ENCODE peak calls at places on chromosome 12, in nine cellular contexts. One of them, this sample, is unnamed.

GRCh38 chr12:11500222-11500860 is 105.0 kb upstream of the PRB2 start:
- DNase-seq in stimulated activated CD4-positive, alpha-beta T cell treated with anti-CD3 and anti-CD28 coated beads, Interleukin-1b, Interleukin-23, amount 100 ng/mL, for 1 hour: peak; percentile 34
- DNase-seq in HFFc6: no peak
- DNase-seq in cerebellar cortex: no peak
- DNase-seq in RPMI8226: peak; percentile 62
- DNase-seq in T1000: peak; percentile 72
- DNase-seq in retinal pigment epithelial cell: no peak
- DNase-seq in stimulated activated CD8-positive, alpha-beta memory T cell treated with anti-CD3 and anti-CD28 coated beads, Interleukin-4, amount 100 ng/mL, for 24 hours: peak; percentile 57
- DNase-seq in GDM1: peak; percentile 41
- DNase-seq in this sample: peak; percentile 22

GRCh38 chr12:95083938-95084337 is 10.5 kb upstream of the NR2C1 start:
- DNase-seq in stimulated activated CD4-positive, alpha-beta T cell treated with anti-CD3 and anti-CD28 coated beads, Interleukin-1b, Interleukin-23, amount 100 ng/mL, for 1 hour: no peak
- DNase-seq in HFFc6: peak; percentile 48
- DNase-seq in cerebellar cortex: peak; percentile 90
- DNase-seq in RPMI8226: no peak
- DNase-seq in T1000: no peak
- DNase-seq in retinal pigment epithelial cell: no peak
- DNase-seq in stimulated activated CD8-positive, alpha-beta memory T cell treated with anti-CD3 and anti-CD28 coated beads, Interleukin-4, amount 100 ng/mL, for 24 hours: no peak
- DNase-seq in GDM1: no peak
- DNase-seq in this sample: peak; percentile 38

GRCh38 chr12:11798856-11799530 is 149.5 kb downstream of the ETV6 start:
- DNase-seq in stimulated activated CD4-positive, alpha-beta T cell treated with anti-CD3 and anti-CD28 coated beads, Interleukin-1b, Interleukin-23, amount 100 ng/mL, for 1 hour: no peak
- DNase-seq in HFFc6: peak; percentile 69
- DNase-seq in cerebellar cortex: no peak
- DNase-seq in RPMI8226: peak; percentile 76
- DNase-seq in T1000: peak; percentile 35
- DNase-seq in retinal pigment epithelial cell: no peak
- DNase-seq in stimulated activated CD8-positive, alpha-beta memory T cell treated with anti-CD3 and anti-CD28 coated beads, Interleukin-4, amount 100 ng/mL, for 24 hours: no peak
- DNase-seq in GDM1: peak; percentile 91
- DNase-seq in this sample: no peak

GRCh38 chr12:132775502-132776233 is 14.0 kb upstream of the ANKLE2 start:
- DNase-seq in stimulated activated CD4-positive, alpha-beta T cell treated with anti-CD3 and anti-CD28 coated beads, Interleukin-1b, Interleukin-23, amount 100 ng/mL, for 1 hour: no peak
- DNase-seq in HFFc6: no peak
- DNase-seq in cerebellar cortex: no peak
- DNase-seq in RPMI8226: no peak
- DNase-seq in T1000: no peak
- DNase-seq in retinal pigment epithelial cell: no peak
- DNase-seq in stimulated activated CD8-positive, alpha-beta memory T cell treated with anti-CD3 and anti-CD28 coated beads, Interleukin-4, amount 100 ng/mL, for 24 hours: no peak
- DNase-seq in GDM1: no peak
- DNase-seq in this sample: no peak

GRCh38 chr12:117105902-117106301 is 6.7 kb upstream of the TESC start:
- DNase-seq in stimulated activated CD4-positive, alpha-beta T cell treated with anti-CD3 and anti-CD28 coated beads, Interleukin-1b, Interleukin-23, amount 100 ng/mL, for 1 hour: no peak
- DNase-seq in HFFc6: no peak
- DNase-seq in cerebellar cortex: no peak
- DNase-seq in RPMI8226: peak; percentile 81
- DNase-seq in T1000: no peak
- DNase-seq in retinal pigment epithelial cell: no peak
- DNase-seq in stimulated activated CD8-positive, alpha-beta memory T cell treated with anti-CD3 and anti-CD28 coated beads, Interleukin-4, amount 100 ng/mL, for 24 hours: no peak
- DNase-seq in GDM1: no peak
- DNase-seq in this sample: no peak

GRCh38 chr12:29741342-29742241 is 42.1 kb downstream of the TMTC1 start:
- DNase-seq in stimulated activated CD4-positive, alpha-beta T cell treated with anti-CD3 and anti-CD28 coated beads, Interleukin-1b, Interleukin-23, amount 100 ng/mL, for 1 hour: no peak
- DNase-seq in HFFc6: no peak
- DNase-seq in cerebellar cortex: no peak
- DNase-seq in RPMI8226: no peak
- DNase-seq in T1000: no peak
- DNase-seq in retinal pigment epithelial cell: peak; percentile 94
- DNase-seq in stimulated activated CD8-positive, alpha-beta memory T cell treated with anti-CD3 and anti-CD28 coated beads, Interleukin-4, amount 100 ng/mL, for 24 hours: no peak
- DNase-seq in GDM1: no peak
- DNase-seq in this sample: peak; percentile 57

GRCh38 chr12:62647586-62647985 is 181.0 kb downstream of the MON2 start:
- DNase-seq in stimulated activated CD4-positive, alpha-beta T cell treated with anti-CD3 and anti-CD28 coated beads, Interleukin-1b, Interleukin-23, amount 100 ng/mL, for 1 hour: no peak
- DNase-seq in HFFc6: no peak
- DNase-seq in cerebellar cortex: no peak
- DNase-seq in RPMI8226: no peak
- DNase-seq in T1000: no peak
- DNase-seq in retinal pigment epithelial cell: no peak
- DNase-seq in stimulated activated CD8-positive, alpha-beta memory T cell treated with anti-CD3 and anti-CD28 coated beads, Interleukin-4, amount 100 ng/mL, for 24 hours: no peak
- DNase-seq in GDM1: no peak
- DNase-seq in this sample: no peak

GRCh38 chr12:77031745-77032144 is 33.6 kb downstream of the E2F7 start:
- DNase-seq in stimulated activated CD4-positive, alpha-beta T cell treated with anti-CD3 and anti-CD28 coated beads, Interleukin-1b, Interleukin-23, amount 100 ng/mL, for 1 hour: no peak
- DNase-seq in HFFc6: no peak
- DNase-seq in cerebellar cortex: no peak
- DNase-seq in RPMI8226: no peak
- DNase-seq in T1000: peak; percentile 20
- DNase-seq in retinal pigment epithelial cell: peak; percentile 52
- DNase-seq in stimulated activated CD8-positive, alpha-beta memory T cell treated with anti-CD3 and anti-CD28 coated beads, Interleukin-4, amount 100 ng/mL, for 24 hours: no peak
- DNase-seq in GDM1: no peak
- DNase-seq in this sample: no peak

GRCh38 chr12:92032965-92033364 is 112.7 kb downstream of the BTG1 start:
- DNase-seq in stimulated activated CD4-positive, alpha-beta T cell treated with anti-CD3 and anti-CD28 coated beads, Interleukin-1b, Interleukin-23, amount 100 ng/mL, for 1 hour: no peak
- DNase-seq in HFFc6: no peak
- DNase-seq in cerebellar cortex: no peak
- DNase-seq in RPMI8226: no peak
- DNase-seq in T1000: no peak
- DNase-seq in retinal pigment epithelial cell: no peak
- DNase-seq in stimulated activated CD8-positive, alpha-beta memory T cell treated with anti-CD3 and anti-CD28 coated beads, Interleukin-4, amount 100 ng/mL, for 24 hours: no peak
- DNase-seq in GDM1: no peak
- DNase-seq in this sample: no peak

GRCh38 chr12:82730832-82731497 is 44.3 kb downstream of the TMTC2 start:
- DNase-seq in stimulated activated CD4-positive, alpha-beta T cell treated with anti-CD3 and anti-CD28 coated beads, Interleukin-1b, Interleukin-23, amount 100 ng/mL, for 1 hour: no peak
- DNase-seq in HFFc6: no peak
- DNase-seq in cerebellar cortex: no peak
- DNase-seq in RPMI8226: no peak
- DNase-seq in T1000: no peak
- DNase-seq in retinal pigment epithelial cell: no peak
- DNase-seq in stimulated activated CD8-positive, alpha-beta memory T cell treated with anti-CD3 and anti-CD28 coated beads, Interleukin-4, amount 100 ng/mL, for 24 hours: no peak
- DNase-seq in GDM1: no peak
- DNase-seq in this sample: peak; percentile 12

GRCh38 chr12:5204831-5205230 is 161.2 kb downstream of the KCNA5 start:
- DNase-seq in stimulated activated CD4-positive, alpha-beta T cell treated with anti-CD3 and anti-CD28 coated beads, Interleukin-1b, Interleukin-23, amount 100 ng/mL, for 1 hour: no peak
- DNase-seq in HFFc6: no peak
- DNase-seq in cerebellar cortex: no peak
- DNase-seq in RPMI8226: no peak
- DNase-seq in T1000: no peak
- DNase-seq in retinal pigment epithelial cell: no peak
- DNase-seq in stimulated activated CD8-positive, alpha-beta memory T cell treated with anti-CD3 and anti-CD28 coated beads, Interleukin-4, amount 100 ng/mL, for 24 hours: no peak
- DNase-seq in GDM1: no peak
- DNase-seq in this sample: no peak

GRCh38 chr12:48601013-48601756 is 31.3 kb upstream of the LALBA start:
- DNase-seq in stimulated activated CD4-positive, alpha-beta T cell treated with anti-CD3 and anti-CD28 coated beads, Interleukin-1b, Interleukin-23, amount 100 ng/mL, for 1 hour: no peak
- DNase-seq in HFFc6: peak; percentile 46
- DNase-seq in cerebellar cortex: no peak
- DNase-seq in RPMI8226: no peak
- DNase-seq in T1000: peak; percentile 99
- DNase-seq in retinal pigment epithelial cell: no peak
- DNase-seq in stimulated activated CD8-positive, alpha-beta memory T cell treated with anti-CD3 and anti-CD28 coated beads, Interleukin-4, amount 100 ng/mL, for 24 hours: no peak
- DNase-seq in GDM1: no peak
- DNase-seq in this sample: no peak

GRCh38 chr12:100799770-100800169 is 5.2 kb downstream of the ANO4 start:
- DNase-seq in stimulated activated CD4-positive, alpha-beta T cell treated with anti-CD3 and anti-CD28 coated beads, Interleukin-1b, Interleukin-23, amount 100 ng/mL, for 1 hour: no peak
- DNase-seq in HFFc6: no peak
- DNase-seq in cerebellar cortex: no peak
- DNase-seq in RPMI8226: no peak
- DNase-seq in T1000: no peak
- DNase-seq in retinal pigment epithelial cell: no peak
- DNase-seq in stimulated activated CD8-positive, alpha-beta memory T cell treated with anti-CD3 and anti-CD28 coated beads, Interleukin-4, amount 100 ng/mL, for 24 hours: no peak
- DNase-seq in GDM1: no peak
- DNase-seq in this sample: no peak

GRCh38 chr12:71688961-71689570 is 3.2 kb downstream of the TMEM19 start:
- DNase-seq in stimulated activated CD4-positive, alpha-beta T cell treated with anti-CD3 and anti-CD28 coated beads, Interleukin-1b, Interleukin-23, amount 100 ng/mL, for 1 hour: no peak
- DNase-seq in HFFc6: no peak
- DNase-seq in cerebellar cortex: no peak
- DNase-seq in RPMI8226: no peak
- DNase-seq in T1000: no peak
- DNase-seq in retinal pigment epithelial cell: no peak
- DNase-seq in stimulated activated CD8-positive, alpha-beta memory T cell treated with anti-CD3 and anti-CD28 coated beads, Interleukin-4, amount 100 ng/mL, for 24 hours: no peak
- DNase-seq in GDM1: no peak
- DNase-seq in this sample: no peak

GRCh38 chr12:89875225-89875624 is 166.6 kb upstream of the ATP2B1 start:
- DNase-seq in stimulated activated CD4-positive, alpha-beta T cell treated with anti-CD3 and anti-CD28 coated beads, Interleukin-1b, Interleukin-23, amount 100 ng/mL, for 1 hour: no peak
- DNase-seq in HFFc6: no peak
- DNase-seq in cerebellar cortex: no peak
- DNase-seq in RPMI8226: no peak
- DNase-seq in T1000: no peak
- DNase-seq in retinal pigment epithelial cell: no peak
- DNase-seq in stimulated activated CD8-positive, alpha-beta memory T cell treated with anti-CD3 and anti-CD28 coated beads, Interleukin-4, amount 100 ng/mL, for 24 hours: no peak
- DNase-seq in GDM1: no peak
- DNase-seq in this sample: no peak

GRCh38 chr12:17577405-17577804 is 512.6 kb downstream of the RERGL start:
- DNase-seq in stimulated activated CD4-positive, alpha-beta T cell treated with anti-CD3 and anti-CD28 coated beads, Interleukin-1b, Interleukin-23, amount 100 ng/mL, for 1 hour: no peak
- DNase-seq in HFFc6: no peak
- DNase-seq in cerebellar cortex: no peak
- DNase-seq in RPMI8226: no peak
- DNase-seq in T1000: no peak
- DNase-seq in retinal pigment epithelial cell: no peak
- DNase-seq in stimulated activated CD8-positive, alpha-beta memory T cell treated with anti-CD3 and anti-CD28 coated beads, Interleukin-4, amount 100 ng/mL, for 24 hours: no peak
- DNase-seq in GDM1: no peak
- DNase-seq in this sample: no peak

GRCh38 chr12:49987620-49988303 is 15.0 kb downstream of the AQP6 start:
- DNase-seq in stimulated activated CD4-positive, alpha-beta T cell treated with anti-CD3 and anti-CD28 coated beads, Interleukin-1b, Interleukin-23, amount 100 ng/mL, for 1 hour: no peak
- DNase-seq in HFFc6: no peak
- DNase-seq in cerebellar cortex: no peak
- DNase-seq in RPMI8226: no peak
- DNase-seq in T1000: no peak
- DNase-seq in retinal pigment epithelial cell: no peak
- DNase-seq in stimulated activated CD8-positive, alpha-beta memory T cell treated with anti-CD3 and anti-CD28 coated beads, Interleukin-4, amount 100 ng/mL, for 24 hours: no peak
- DNase-seq in GDM1: no peak
- DNase-seq in this sample: no peak

GRCh38 chr12:47903927-47904646 is 707 bp downstream of the VDR start:
- DNase-seq in stimulated activated CD4-positive, alpha-beta T cell treated with anti-CD3 and anti-CD28 coated beads, Interleukin-1b, Interleukin-23, amount 100 ng/mL, for 1 hour: no peak
- DNase-seq in HFFc6: peak; percentile 78
- DNase-seq in cerebellar cortex: no peak
- DNase-seq in RPMI8226: peak; percentile 74
- DNase-seq in T1000: no peak
- DNase-seq in retinal pigment epithelial cell: no peak
- DNase-seq in stimulated activated CD8-positive, alpha-beta memory T cell treated with anti-CD3 and anti-CD28 coated beads, Interleukin-4, amount 100 ng/mL, for 24 hours: peak; percentile 51
- DNase-seq in GDM1: peak; percentile 72
- DNase-seq in this sample: peak; percentile 70

GRCh38 chr12:118183711-118184110 is 47.8 kb downstream of the PEBP1 start:
- DNase-seq in stimulated activated CD4-positive, alpha-beta T cell treated with anti-CD3 and anti-CD28 coated beads, Interleukin-1b, Interleukin-23, amount 100 ng/mL, for 1 hour: no peak
- DNase-seq in HFFc6: no peak
- DNase-seq in cerebellar cortex: no peak
- DNase-seq in RPMI8226: no peak
- DNase-seq in T1000: no peak
- DNase-seq in retinal pigment epithelial cell: no peak
- DNase-seq in stimulated activated CD8-positive, alpha-beta memory T cell treated with anti-CD3 and anti-CD28 coated beads, Interleukin-4, amount 100 ng/mL, for 24 hours: no peak
- DNase-seq in GDM1: no peak
- DNase-seq in this sample: no peak

GRCh38 chr12:76611533-76611932 is 52.0 kb upstream of the OSBPL8 start:
- DNase-seq in stimulated activated CD4-positive, alpha-beta T cell treated with anti-CD3 and anti-CD28 coated beads, Interleukin-1b, Interleukin-23, amount 100 ng/mL, for 1 hour: no peak
- DNase-seq in HFFc6: peak; percentile 98
- DNase-seq in cerebellar cortex: no peak
- DNase-seq in RPMI8226: no peak
- DNase-seq in T1000: peak; percentile 29
- DNase-seq in retinal pigment epithelial cell: no peak
- DNase-seq in stimulated activated CD8-positive, alpha-beta memory T cell treated with anti-CD3 and anti-CD28 coated beads, Interleukin-4, amount 100 ng/mL, for 24 hours: no peak
- DNase-seq in GDM1: no peak
- DNase-seq in this sample: peak; percentile 83

GRCh38 chr12:110269622-110270124 is 11.4 kb upstream of the ATP2A2 start:
- DNase-seq in stimulated activated CD4-positive, alpha-beta T cell treated with anti-CD3 and anti-CD28 coated beads, Interleukin-1b, Interleukin-23, amount 100 ng/mL, for 1 hour: no peak
- DNase-seq in HFFc6: peak; percentile 46
- DNase-seq in cerebellar cortex: no peak
- DNase-seq in RPMI8226: no peak
- DNase-seq in T1000: peak; percentile 3
- DNase-seq in retinal pigment epithelial cell: peak; percentile 48
- DNase-seq in stimulated activated CD8-positive, alpha-beta memory T cell treated with anti-CD3 and anti-CD28 coated beads, Interleukin-4, amount 100 ng/mL, for 24 hours: no peak
- DNase-seq in GDM1: no peak
- DNase-seq in this sample: no peak

GRCh38 chr12:109581856-109582255 is 8.3 kb downstream of the MVK start:
- DNase-seq in stimulated activated CD4-positive, alpha-beta T cell treated with anti-CD3 and anti-CD28 coated beads, Interleukin-1b, Interleukin-23, amount 100 ng/mL, for 1 hour: no peak
- DNase-seq in HFFc6: peak; percentile 5
- DNase-seq in cerebellar cortex: no peak
- DNase-seq in RPMI8226: no peak
- DNase-seq in T1000: no peak
- DNase-seq in retinal pigment epithelial cell: no peak
- DNase-seq in stimulated activated CD8-positive, alpha-beta memory T cell treated with anti-CD3 and anti-CD28 coated beads, Interleukin-4, amount 100 ng/mL, for 24 hours: no peak
- DNase-seq in GDM1: no peak
- DNase-seq in this sample: no peak

GRCh38 chr12:67517181-67517887 is 131.2 kb upstream of the DYRK2 start:
- DNase-seq in stimulated activated CD4-positive, alpha-beta T cell treated with anti-CD3 and anti-CD28 coated beads, Interleukin-1b, Interleukin-23, amount 100 ng/mL, for 1 hour: no peak
- DNase-seq in HFFc6: no peak
- DNase-seq in cerebellar cortex: peak; percentile 67
- DNase-seq in RPMI8226: no peak
- DNase-seq in T1000: no peak
- DNase-seq in retinal pigment epithelial cell: no peak
- DNase-seq in stimulated activated CD8-positive, alpha-beta memory T cell treated with anti-CD3 and anti-CD28 coated beads, Interleukin-4, amount 100 ng/mL, for 24 hours: no peak
- DNase-seq in GDM1: no peak
- DNase-seq in this sample: no peak

GRCh38 chr12:109098142-109098652 is 800 bp downstream of the UNG start:
- DNase-seq in stimulated activated CD4-positive, alpha-beta T cell treated with anti-CD3 and anti-CD28 coated beads, Interleukin-1b, Interleukin-23, amount 100 ng/mL, for 1 hour: no peak
- DNase-seq in HFFc6: peak; percentile 43
- DNase-seq in cerebellar cortex: no peak
- DNase-seq in RPMI8226: peak; percentile 54
- DNase-seq in T1000: no peak
- DNase-seq in retinal pigment epithelial cell: no peak
- DNase-seq in stimulated activated CD8-positive, alpha-beta memory T cell treated with anti-CD3 and anti-CD28 coated beads, Interleukin-4, amount 100 ng/mL, for 24 hours: no peak
- DNase-seq in GDM1: no peak
- DNase-seq in this sample: peak; percentile 39

GRCh38 chr12:28268830-28269229 is 78.6 kb downstream of the CCDC91 start:
- DNase-seq in stimulated activated CD4-positive, alpha-beta T cell treated with anti-CD3 and anti-CD28 coated beads, Interleukin-1b, Interleukin-23, amount 100 ng/mL, for 1 hour: no peak
- DNase-seq in HFFc6: no peak
- DNase-seq in cerebellar cortex: no peak
- DNase-seq in RPMI8226: no peak
- DNase-seq in T1000: no peak
- DNase-seq in retinal pigment epithelial cell: no peak
- DNase-seq in stimulated activated CD8-positive, alpha-beta memory T cell treated with anti-CD3 and anti-CD28 coated beads, Interleukin-4, amount 100 ng/mL, for 24 hours: no peak
- DNase-seq in GDM1: no peak
- DNase-seq in this sample: no peak

GRCh38 chr12:79373896-79374499 is 316.8 kb downstream of the PAWR start:
- DNase-seq in stimulated activated CD4-positive, alpha-beta T cell treated with anti-CD3 and anti-CD28 coated beads, Interleukin-1b, Interleukin-23, amount 100 ng/mL, for 1 hour: no peak
- DNase-seq in HFFc6: no peak
- DNase-seq in cerebellar cortex: no peak
- DNase-seq in RPMI8226: peak; percentile 50
- DNase-seq in T1000: peak; percentile 2
- DNase-seq in retinal pigment epithelial cell: no peak
- DNase-seq in stimulated activated CD8-positive, alpha-beta memory T cell treated with anti-CD3 and anti-CD28 coated beads, Interleukin-4, amount 100 ng/mL, for 24 hours: no peak
- DNase-seq in GDM1: peak; percentile 14
- DNase-seq in this sample: peak; percentile 6

GRCh38 chr12:74963304-74963703 is 246.3 kb downstream of the KCNC2 start:
- DNase-seq in stimulated activated CD4-positive, alpha-beta T cell treated with anti-CD3 and anti-CD28 coated beads, Interleukin-1b, Interleukin-23, amount 100 ng/mL, for 1 hour: no peak
- DNase-seq in HFFc6: no peak
- DNase-seq in cerebellar cortex: no peak
- DNase-seq in RPMI8226: no peak
- DNase-seq in T1000: no peak
- DNase-seq in retinal pigment epithelial cell: no peak
- DNase-seq in stimulated activated CD8-positive, alpha-beta memory T cell treated with anti-CD3 and anti-CD28 coated beads, Interleukin-4, amount 100 ng/mL, for 24 hours: no peak
- DNase-seq in GDM1: no peak
- DNase-seq in this sample: no peak

GRCh38 chr12:85632390-85632789 is 203.8 kb downstream of the RASSF9 start:
- DNase-seq in stimulated activated CD4-positive, alpha-beta T cell treated with anti-CD3 and anti-CD28 coated beads, Interleukin-1b, Interleukin-23, amount 100 ng/mL, for 1 hour: no peak
- DNase-seq in HFFc6: no peak
- DNase-seq in cerebellar cortex: no peak
- DNase-seq in RPMI8226: no peak
- DNase-seq in T1000: no peak
- DNase-seq in retinal pigment epithelial cell: no peak
- DNase-seq in stimulated activated CD8-positive, alpha-beta memory T cell treated with anti-CD3 and anti-CD28 coated beads, Interleukin-4, amount 100 ng/mL, for 24 hours: no peak
- DNase-seq in GDM1: no peak
- DNase-seq in this sample: no peak

GRCh38 chr12:56834886-56835285 is 71.8 kb downstream of the HSD17B6 start:
- DNase-seq in stimulated activated CD4-positive, alpha-beta T cell treated with anti-CD3 and anti-CD28 coated beads, Interleukin-1b, Interleukin-23, amount 100 ng/mL, for 1 hour: no peak
- DNase-seq in HFFc6: no peak
- DNase-seq in cerebellar cortex: no peak
- DNase-seq in RPMI8226: no peak
- DNase-seq in T1000: no peak
- DNase-seq in retinal pigment epithelial cell: no peak
- DNase-seq in stimulated activated CD8-positive, alpha-beta memory T cell treated with anti-CD3 and anti-CD28 coated beads, Interleukin-4, amount 100 ng/mL, for 24 hours: no peak
- DNase-seq in GDM1: no peak
- DNase-seq in this sample: no peak

GRCh38 chr12:103877934-103878510 is 37.0 kb upstream of the NT5DC3 start:
- DNase-seq in stimulated activated CD4-positive, alpha-beta T cell treated with anti-CD3 and anti-CD28 coated beads, Interleukin-1b, Interleukin-23, amount 100 ng/mL, for 1 hour: no peak
- DNase-seq in HFFc6: peak; percentile 60
- DNase-seq in cerebellar cortex: peak; percentile 70
- DNase-seq in RPMI8226: peak; percentile 72
- DNase-seq in T1000: peak; percentile 27
- DNase-seq in retinal pigment epithelial cell: peak; percentile 20
- DNase-seq in stimulated activated CD8-positive, alpha-beta memory T cell treated with anti-CD3 and anti-CD28 coated beads, Interleukin-4, amount 100 ng/mL, for 24 hours: peak; percentile 21
- DNase-seq in GDM1: peak; percentile 46
- DNase-seq in this sample: peak; percentile 44